ENCODE peak calls at places on chromosomes 7 and 10, in four cellular contexts. One of them, this sample, is unnamed.

GRCh38 chr7:27723086-27723485 is 16.9 kb upstream of the TAX1BP1 start:
- DNase-seq in iPS-NIHi11: peak
- DNase-seq in NCI-H510A: no peak
- DNase-seq in tibial nerve: no peak
- DNase-seq in this sample: no peak

GRCh38 chr7:143490719-143491306 is 13.1 kb downstream of the TAS2R41 start:
- DNase-seq in iPS-NIHi11: peak
- DNase-seq in NCI-H510A: no peak
- DNase-seq in tibial nerve: peak
- DNase-seq in this sample: peak

GRCh38 chr10:52115823-52116222 is 198.3 kb upstream of the DKK1 start:
- DNase-seq in iPS-NIHi11: no peak
- DNase-seq in NCI-H510A: no peak
- DNase-seq in tibial nerve: no peak
- DNase-seq in this sample: no peak

GRCh38 chr7:123643495-123644428 is 11.9 kb upstream of the LMOD2 start:
- DNase-seq in iPS-NIHi11: peak
- DNase-seq in NCI-H510A: peak
- DNase-seq in tibial nerve: no peak
- DNase-seq in this sample: peak

GRCh38 chr10:31961675-31962074 is 33.0 kb upstream of the ARHGAP12 start:
- DNase-seq in iPS-NIHi11: no peak
- DNase-seq in NCI-H510A: no peak
- DNase-seq in tibial nerve: no peak
- DNase-seq in this sample: peak

GRCh38 chr7:69732203-69732602 is 133.9 kb downstream of the AUTS2 start:
- DNase-seq in iPS-NIHi11: no peak
- DNase-seq in NCI-H510A: no peak
- DNase-seq in tibial nerve: no peak
- DNase-seq in this sample: no peak

GRCh38 chr7:91749418-91749817 is 131.1 kb downstream of the MTERF1 start:
- DNase-seq in iPS-NIHi11: no peak
- DNase-seq in NCI-H510A: no peak
- DNase-seq in tibial nerve: no peak
- DNase-seq in this sample: no peak

GRCh38 chr7:139453673-139454321 is 29.7 kb downstream of the KLRG2 start:
- DNase-seq in iPS-NIHi11: no peak
- DNase-seq in NCI-H510A: no peak
- DNase-seq in tibial nerve: no peak
- DNase-seq in this sample: no peak

GRCh38 chr10:3210251-3210650 is 37.7 kb upstream of the PITRM1 start:
- DNase-seq in iPS-NIHi11: no peak
- DNase-seq in NCI-H510A: no peak
- DNase-seq in tibial nerve: no peak
- DNase-seq in this sample: no peak

GRCh38 chr7:97390915-97391593 is 273.6 kb downstream of the SDHAF3 start:
- DNase-seq in iPS-NIHi11: no peak
- DNase-seq in NCI-H510A: no peak
- DNase-seq in tibial nerve: no peak
- DNase-seq in this sample: no peak